ENCODE peak calls at places on chromosomes 11 and 22, in nine cellular contexts. One of them, this sample, is unnamed.

GRCh38 chr11:70141490-70142014 is 61.5 kb upstream of the FADD start:
- DNase-seq in A549: no peak
- DNase-seq in IMR-90: no peak
- DNase-seq in lower leg skin: no peak
- DNase-seq in HCT116: no peak
- DNase-seq in transverse colon: no peak
- DNase-seq in NB4: no peak
- DNase-seq in adrenal gland: no peak
- DNase-seq in sigmoid colon: no peak
- DNase-seq in this sample: no peak

GRCh38 chr11:2098691-2099522 is 40.3 kb downstream of the IGF2 start:
- DNase-seq in adrenal gland: no peak
- DNase-seq in sigmoid colon: peak; percentile 63
- DNase-seq in A549: no peak
- DNase-seq in transverse colon: no peak
- DNase-seq in HCT116: no peak
- DNase-seq in lower leg skin: no peak
- DNase-seq in IMR-90: no peak
- DNase-seq in NB4: no peak
- DNase-seq in this sample: no peak

GRCh38 chr11:72493426-72494108 is 59.2 kb upstream of the CLPB start:
- DNase-seq in transverse colon: no peak
- DNase-seq in lower leg skin: no peak
- DNase-seq in NB4: peak; percentile 38
- DNase-seq in sigmoid colon: no peak
- DNase-seq in adrenal gland: no peak
- DNase-seq in HCT116: no peak
- DNase-seq in A549: no peak
- DNase-seq in IMR-90: no peak
- DNase-seq in this sample: no peak

GRCh38 chr11:34208266-34209135 is 103.1 kb downstream of the NAT10 start:
- DNase-seq in NB4: peak; percentile 98
- DNase-seq in sigmoid colon: no peak
- DNase-seq in lower leg skin: no peak
- DNase-seq in A549: peak; percentile 50
- DNase-seq in adrenal gland: no peak
- DNase-seq in IMR-90: peak; percentile 39
- DNase-seq in transverse colon: no peak
- DNase-seq in HCT116: no peak
- DNase-seq in this sample: no peak

GRCh38 chr11:108983621-108984020 is 318.8 kb downstream of the DDX10 start:
- DNase-seq in IMR-90: no peak
- DNase-seq in A549: no peak
- DNase-seq in lower leg skin: no peak
- DNase-seq in HCT116: no peak
- DNase-seq in NB4: no peak
- DNase-seq in transverse colon: no peak
- DNase-seq in adrenal gland: no peak
- DNase-seq in sigmoid colon: no peak
- DNase-seq in this sample: no peak

GRCh38 chr11:43756575-43756974 is 76.0 kb downstream of the HSD17B12 start:
- DNase-seq in HCT116: no peak
- DNase-seq in adrenal gland: no peak
- DNase-seq in transverse colon: no peak
- DNase-seq in IMR-90: peak; percentile 78
- DNase-seq in lower leg skin: no peak
- DNase-seq in A549: no peak
- DNase-seq in NB4: no peak
- DNase-seq in sigmoid colon: no peak
- DNase-seq in this sample: no peak

GRCh38 chr11:19680824-19681368 is 31.7 kb upstream of the NAV2 start:
- DNase-seq in HCT116: no peak
- DNase-seq in transverse colon: no peak
- DNase-seq in IMR-90: peak; percentile 32
- DNase-seq in NB4: no peak
- DNase-seq in A549: no peak
- DNase-seq in sigmoid colon: no peak
- DNase-seq in lower leg skin: no peak
- DNase-seq in adrenal gland: no peak
- DNase-seq in this sample: no peak

GRCh38 chr11:119478711-119479285 is 55.8 kb upstream of the THY1 start:
- DNase-seq in IMR-90: no peak
- DNase-seq in sigmoid colon: no peak
- DNase-seq in transverse colon: no peak
- DNase-seq in HCT116: no peak
- DNase-seq in adrenal gland: no peak
- DNase-seq in lower leg skin: peak; percentile 29
- DNase-seq in NB4: no peak
- DNase-seq in A549: no peak
- DNase-seq in this sample: no peak

GRCh38 chr11:31419138-31419537 is 49.5 kb downstream of the DNAJC24 start:
- DNase-seq in sigmoid colon: no peak
- DNase-seq in NB4: no peak
- DNase-seq in transverse colon: no peak
- DNase-seq in A549: no peak
- DNase-seq in lower leg skin: no peak
- DNase-seq in HCT116: no peak
- DNase-seq in adrenal gland: no peak
- DNase-seq in IMR-90: no peak
- DNase-seq in this sample: no peak

GRCh38 chr22:27952091-27952490 is 33.0 kb upstream of the PITPNB start:
- DNase-seq in NB4: no peak
- DNase-seq in A549: no peak
- DNase-seq in sigmoid colon: no peak
- DNase-seq in transverse colon: no peak
- DNase-seq in HCT116: no peak
- DNase-seq in lower leg skin: no peak
- DNase-seq in adrenal gland: no peak
- DNase-seq in IMR-90: peak; percentile 81
- DNase-seq in this sample: peak; percentile 3

GRCh38 chr11:130762342-130763037 is 153.8 kb downstream of the SNX19 start:
- DNase-seq in lower leg skin: no peak
- DNase-seq in sigmoid colon: no peak
- DNase-seq in IMR-90: no peak
- DNase-seq in NB4: no peak
- DNase-seq in transverse colon: no peak
- DNase-seq in adrenal gland: no peak
- DNase-seq in A549: no peak
- DNase-seq in HCT116: no peak
- DNase-seq in this sample: no peak

GRCh38 chr22:23070418-23071162 is at the start of gene GNAZ:
- DNase-seq in IMR-90: no peak
- DNase-seq in A549: peak; percentile 5
- DNase-seq in transverse colon: no peak
- DNase-seq in NB4: peak; percentile 14
- DNase-seq in sigmoid colon: peak; percentile 67
- DNase-seq in HCT116: no peak
- DNase-seq in lower leg skin: peak; percentile 86
- DNase-seq in adrenal gland: peak; percentile 44
- DNase-seq in this sample: no peak

GRCh38 chr11:19864141-19865120 is 151.8 kb downstream of the NAV2 start:
- DNase-seq in adrenal gland: no peak
- DNase-seq in HCT116: no peak
- DNase-seq in lower leg skin: no peak
- DNase-seq in A549: no peak
- DNase-seq in transverse colon: no peak
- DNase-seq in IMR-90: no peak
- DNase-seq in sigmoid colon: no peak
- DNase-seq in NB4: no peak
- DNase-seq in this sample: no peak

DNA sequence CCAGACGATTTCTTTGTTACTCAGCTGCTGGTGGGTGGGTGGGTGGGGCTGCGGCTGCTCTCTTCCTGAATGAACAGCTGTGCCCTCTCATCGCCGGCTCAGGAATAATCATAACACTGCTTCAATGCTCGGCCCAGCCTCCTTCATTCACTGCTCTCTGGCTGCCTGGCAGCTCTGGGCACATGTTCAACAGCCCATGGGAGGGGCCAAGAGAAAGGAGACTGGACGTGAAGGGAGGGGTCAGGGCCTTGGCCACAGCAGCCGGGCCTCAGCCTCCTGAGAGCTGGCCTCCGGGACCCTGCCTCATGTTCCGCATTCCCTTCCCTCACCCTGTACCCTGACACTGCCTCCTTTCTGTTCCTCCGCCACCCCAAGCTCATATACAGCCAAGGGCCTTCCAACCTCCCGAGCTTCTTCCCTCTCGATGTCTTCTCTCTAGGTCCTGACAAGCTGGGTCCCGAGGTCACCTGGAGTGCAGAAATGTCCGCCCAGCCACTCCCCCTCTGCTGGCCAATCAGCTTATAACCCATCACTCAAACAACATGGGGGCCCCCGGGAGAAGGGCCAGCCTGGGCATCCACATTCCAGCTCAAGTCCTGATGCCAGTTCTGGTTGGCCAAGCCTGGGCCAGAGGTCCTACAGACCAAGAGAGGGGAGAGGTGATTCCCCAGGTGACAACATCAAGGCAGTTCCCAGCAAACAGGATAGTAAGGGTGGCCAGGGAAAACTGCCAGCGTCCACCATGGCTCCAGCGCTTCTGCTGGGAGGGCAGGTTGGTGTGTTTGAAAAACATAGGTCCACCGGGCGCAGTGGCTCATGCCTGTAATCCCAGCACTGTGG is 3.2 kb upstream of the CSDC2 start:
- DNase-seq in lower leg skin: no peak
- DNase-seq in IMR-90: peak; percentile 94
- DNase-seq in adrenal gland: peak; percentile 75
- DNase-seq in A549: no peak
- DNase-seq in sigmoid colon: peak; percentile 88
- DNase-seq in NB4: no peak
- DNase-seq in HCT116: no peak
- DNase-seq in transverse colon: peak; percentile 46
- DNase-seq in this sample: no peak
- TF ChIP-seq CTCF in lower leg skin: no peak
- TF ChIP-seq CTCF in IMR-90: no peak
- TF ChIP-seq CTCF in adrenal gland: no peak
- TF ChIP-seq CTCF in A549: no peak
- TF ChIP-seq CTCF in sigmoid colon: no peak
- TF ChIP-seq CTCF in NB4: no peak
- TF ChIP-seq CTCF in HCT116: no peak
- TF ChIP-seq CTCF in transverse colon: no peak
- TF ChIP-seq CTCF in this sample: no peak

DNA sequence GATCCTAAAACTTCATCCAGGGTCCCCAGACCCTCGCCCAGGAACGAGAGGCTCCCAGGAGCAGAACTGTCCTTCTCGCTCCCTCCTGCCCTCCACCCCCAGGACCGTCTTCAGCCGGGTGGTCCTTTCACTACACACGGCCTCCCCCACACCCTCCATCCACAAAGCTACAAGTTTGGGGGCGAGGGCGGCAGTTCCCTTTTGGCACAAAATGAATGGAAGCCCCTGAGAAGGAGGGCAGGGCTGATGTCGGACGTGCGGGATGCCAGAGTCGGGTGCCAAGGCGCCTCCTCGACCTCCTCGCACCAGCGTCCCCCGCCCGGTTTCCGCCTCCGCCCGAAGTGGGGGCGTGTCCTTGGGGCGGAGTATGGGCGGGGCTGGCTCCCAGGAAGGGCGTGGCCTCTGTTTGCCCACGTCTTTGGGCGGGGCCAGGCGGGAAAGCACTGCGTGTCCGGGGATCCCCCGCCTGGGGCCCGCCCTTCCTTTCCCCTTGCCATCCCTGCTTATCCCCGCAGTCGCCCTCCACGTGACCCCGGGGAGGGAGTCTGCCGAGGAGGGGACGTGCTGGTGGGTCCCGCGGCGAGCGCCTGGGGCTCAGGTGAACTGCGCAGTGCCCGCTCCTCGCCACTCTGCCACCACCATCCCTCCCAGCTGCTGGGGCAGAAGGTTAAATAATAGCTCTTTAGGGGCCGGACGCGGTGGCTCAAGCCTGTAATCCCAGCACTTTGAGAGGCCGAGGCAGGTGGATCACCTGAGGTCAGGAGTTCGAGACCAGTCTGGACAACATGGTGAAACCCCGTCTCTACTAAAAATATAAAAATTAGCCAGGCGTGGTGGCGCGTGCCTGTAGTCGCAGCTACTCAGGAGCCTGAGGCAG is 918 bp upstream of the EFEMP2 start:
- DNase-seq in adrenal gland: peak; percentile 95
- DNase-seq in lower leg skin: peak; percentile 99
- DNase-seq in transverse colon: peak; percentile 97
- DNase-seq in HCT116: peak; percentile 83
- DNase-seq in sigmoid colon: peak; percentile 99
- DNase-seq in NB4: peak; percentile 92
- DNase-seq in A549: peak; percentile 92
- DNase-seq in IMR-90: peak; percentile 90
- DNase-seq in this sample: peak; percentile 85
- TF ChIP-seq POLR2A in adrenal gland: no peak
- TF ChIP-seq POLR2A in lower leg skin: no peak
- TF ChIP-seq POLR2A in transverse colon: peak; percentile 81
- TF ChIP-seq POLR2A in HCT116: no peak
- TF ChIP-seq POLR2A in sigmoid colon: peak; percentile 92
- TF ChIP-seq POLR2A in NB4: peak; percentile 84
- TF ChIP-seq POLR2A in A549: peak; percentile 86
- TF ChIP-seq POLR2A in IMR-90: peak; percentile 53
- TF ChIP-seq POLR2A in this sample: peak; percentile 82

GRCh38 chr11:123434262-123434661 is 4.2 kb downstream of the GRAMD1B start:
- DNase-seq in A549: peak; percentile 75
- DNase-seq in IMR-90: peak; percentile 22
- DNase-seq in transverse colon: peak; percentile 17
- DNase-seq in HCT116: peak; percentile 43
- DNase-seq in lower leg skin: peak; percentile 48
- DNase-seq in sigmoid colon: no peak
- DNase-seq in NB4: peak; percentile 60
- DNase-seq in adrenal gland: no peak
- DNase-seq in this sample: no peak
- TF ChIP-seq CTCF in A549: peak; percentile 22
- TF ChIP-seq CTCF in IMR-90: peak; percentile 14
- TF ChIP-seq CTCF in transverse colon: no peak
- TF ChIP-seq CTCF in HCT116: peak; percentile 17
- TF ChIP-seq CTCF in lower leg skin: no peak
- TF ChIP-seq CTCF in sigmoid colon: no peak
- TF ChIP-seq CTCF in NB4: peak; percentile 32
- TF ChIP-seq CTCF in adrenal gland: peak; percentile 36
- TF ChIP-seq CTCF in this sample: no peak

GRCh38 chr22:20573176-20573829 is 65.9 kb downstream of the MED15 start:
- DNase-seq in A549: no peak
- DNase-seq in lower leg skin: no peak
- DNase-seq in HCT116: no peak
- DNase-seq in IMR-90: peak; percentile 50
- DNase-seq in transverse colon: no peak
- DNase-seq in sigmoid colon: no peak
- DNase-seq in NB4: no peak
- DNase-seq in adrenal gland: no peak
- DNase-seq in this sample: no peak

GRCh38 chr22:20573830-20574615 is 66.6 kb downstream of the MED15 start:
- DNase-seq in transverse colon: no peak
- DNase-seq in IMR-90: no peak
- DNase-seq in sigmoid colon: no peak
- DNase-seq in A549: no peak
- DNase-seq in adrenal gland: no peak
- DNase-seq in NB4: no peak
- DNase-seq in HCT116: no peak
- DNase-seq in lower leg skin: no peak
- DNase-seq in this sample: no peak

GRCh38 chr22:20576445-20576816 is 69.0 kb downstream of the MED15 start:
- DNase-seq in HCT116: no peak
- DNase-seq in adrenal gland: no peak
- DNase-seq in sigmoid colon: no peak
- DNase-seq in A549: no peak
- DNase-seq in NB4: no peak
- DNase-seq in lower leg skin: no peak
- DNase-seq in transverse colon: no peak
- DNase-seq in IMR-90: no peak
- DNase-seq in this sample: no peak

GRCh38 chr22:20575724-20576444 is 68.5 kb downstream of the MED15 start:
- DNase-seq in sigmoid colon: no peak
- DNase-seq in A549: no peak
- DNase-seq in transverse colon: no peak
- DNase-seq in HCT116: no peak
- DNase-seq in lower leg skin: no peak
- DNase-seq in NB4: no peak
- DNase-seq in adrenal gland: no peak
- DNase-seq in IMR-90: no peak
- DNase-seq in this sample: no peak

GRCh38 chr22:20574920-20575353 is 67.5 kb downstream of the MED15 start:
- DNase-seq in adrenal gland: no peak
- DNase-seq in HCT116: no peak
- DNase-seq in A549: no peak
- DNase-seq in NB4: no peak
- DNase-seq in lower leg skin: no peak
- DNase-seq in IMR-90: no peak
- DNase-seq in sigmoid colon: no peak
- DNase-seq in transverse colon: peak; percentile 48
- DNase-seq in this sample: no peak
- TF ChIP-seq POLR2A in adrenal gland: no peak
- TF ChIP-seq POLR2A in HCT116: no peak
- TF ChIP-seq POLR2A in A549: no peak
- TF ChIP-seq POLR2A in NB4: no peak
- TF ChIP-seq POLR2A in lower leg skin: no peak
- TF ChIP-seq POLR2A in IMR-90: no peak
- TF ChIP-seq POLR2A in sigmoid colon: no peak
- TF ChIP-seq POLR2A in transverse colon: no peak
- TF ChIP-seq POLR2A in this sample: no peak